ENCODE peak calls at places on chromosomes 7 and 10, in nine cellular contexts. One of them, this sample, is unnamed.

GRCh38 chr10:35890970-35891330 is 248.9 kb upstream of the FZD8 start:
- DNase-seq in cardiac fibroblast: no peak
- DNase-seq in stimulated activated CD4-positive, alpha-beta T cell treated with anti-CD3 and anti-CD28 coated beads, Interleukin-15, amount 100 ng/mL, for 1 hour: no peak
- DNase-seq in NCI-H2029 treated with DMSO at 0.1 percent for 48 hours: no peak
- DNase-seq in HFFc6: no peak
- DNase-seq in GM23248: no peak
- DNase-seq in Caki2: no peak
- DNase-seq in LoVo: no peak
- DNase-seq in activated naive CD8-positive, alpha-beta T cell treated with anti-CD3 and anti-CD28 coated beads for 36 hours: no peak
- DNase-seq in this sample: no peak

GRCh38 chr10:91295346-91295745 is 74.9 kb downstream of the PCGF5 start:
- DNase-seq in GM23248: no peak
- DNase-seq in cardiac fibroblast: no peak
- DNase-seq in activated naive CD8-positive, alpha-beta T cell treated with anti-CD3 and anti-CD28 coated beads for 36 hours: no peak
- DNase-seq in stimulated activated CD4-positive, alpha-beta T cell treated with anti-CD3 and anti-CD28 coated beads, Interleukin-15, amount 100 ng/mL, for 1 hour: no peak
- DNase-seq in HFFc6: no peak
- DNase-seq in LoVo: no peak
- DNase-seq in Caki2: no peak
- DNase-seq in NCI-H2029 treated with DMSO at 0.1 percent for 48 hours: no peak
- DNase-seq in this sample: no peak

GRCh38 chr7:80922254-80923049 is 3.6 kb upstream of the SEMA3C start:
- DNase-seq in GM23248: no peak
- DNase-seq in activated naive CD8-positive, alpha-beta T cell treated with anti-CD3 and anti-CD28 coated beads for 36 hours: no peak
- DNase-seq in LoVo: no peak
- DNase-seq in cardiac fibroblast: no peak
- DNase-seq in stimulated activated CD4-positive, alpha-beta T cell treated with anti-CD3 and anti-CD28 coated beads, Interleukin-15, amount 100 ng/mL, for 1 hour: no peak
- DNase-seq in HFFc6: no peak
- DNase-seq in Caki2: no peak
- DNase-seq in NCI-H2029 treated with DMSO at 0.1 percent for 48 hours: no peak
- DNase-seq in this sample: no peak

GRCh38 chr10:78754269-78755074 is 314.3 kb upstream of the ZMIZ1 start:
- DNase-seq in LoVo: no peak
- DNase-seq in activated naive CD8-positive, alpha-beta T cell treated with anti-CD3 and anti-CD28 coated beads for 36 hours: no peak
- DNase-seq in HFFc6: peak
- DNase-seq in stimulated activated CD4-positive, alpha-beta T cell treated with anti-CD3 and anti-CD28 coated beads, Interleukin-15, amount 100 ng/mL, for 1 hour: no peak
- DNase-seq in NCI-H2029 treated with DMSO at 0.1 percent for 48 hours: no peak
- DNase-seq in Caki2: no peak
- DNase-seq in cardiac fibroblast: peak
- DNase-seq in GM23248: peak
- DNase-seq in this sample: peak

GRCh38 chr7:121810831-121811494 is 62.0 kb upstream of the PTPRZ1 start:
- DNase-seq in HFFc6: no peak
- DNase-seq in NCI-H2029 treated with DMSO at 0.1 percent for 48 hours: no peak
- DNase-seq in cardiac fibroblast: no peak
- DNase-seq in GM23248: no peak
- DNase-seq in stimulated activated CD4-positive, alpha-beta T cell treated with anti-CD3 and anti-CD28 coated beads, Interleukin-15, amount 100 ng/mL, for 1 hour: no peak
- DNase-seq in LoVo: no peak
- DNase-seq in Caki2: no peak
- DNase-seq in activated naive CD8-positive, alpha-beta T cell treated with anti-CD3 and anti-CD28 coated beads for 36 hours: no peak
- DNase-seq in this sample: no peak

GRCh38 chr7:129767120-129768011 is 155.8 kb downstream of the NRF1 start:
- DNase-seq in cardiac fibroblast: no peak
- DNase-seq in stimulated activated CD4-positive, alpha-beta T cell treated with anti-CD3 and anti-CD28 coated beads, Interleukin-15, amount 100 ng/mL, for 1 hour: no peak
- DNase-seq in LoVo: no peak
- DNase-seq in HFFc6: no peak
- DNase-seq in Caki2: no peak
- DNase-seq in activated naive CD8-positive, alpha-beta T cell treated with anti-CD3 and anti-CD28 coated beads for 36 hours: no peak
- DNase-seq in NCI-H2029 treated with DMSO at 0.1 percent for 48 hours: no peak
- DNase-seq in GM23248: no peak
- DNase-seq in this sample: no peak

GRCh38 chr10:35346248-35346647 is 9.9 kb downstream of the CCNY start:
- DNase-seq in GM23248: no peak
- DNase-seq in HFFc6: no peak
- DNase-seq in cardiac fibroblast: no peak
- DNase-seq in Caki2: no peak
- DNase-seq in activated naive CD8-positive, alpha-beta T cell treated with anti-CD3 and anti-CD28 coated beads for 36 hours: no peak
- DNase-seq in stimulated activated CD4-positive, alpha-beta T cell treated with anti-CD3 and anti-CD28 coated beads, Interleukin-15, amount 100 ng/mL, for 1 hour: no peak
- DNase-seq in NCI-H2029 treated with DMSO at 0.1 percent for 48 hours: no peak
- DNase-seq in LoVo: no peak
- DNase-seq in this sample: no peak

GRCh38 chr7:140084972-140085371 is 22.2 kb upstream of the PARP12 start:
- DNase-seq in GM23248: no peak
- DNase-seq in HFFc6: no peak
- DNase-seq in stimulated activated CD4-positive, alpha-beta T cell treated with anti-CD3 and anti-CD28 coated beads, Interleukin-15, amount 100 ng/mL, for 1 hour: no peak
- DNase-seq in NCI-H2029 treated with DMSO at 0.1 percent for 48 hours: no peak
- DNase-seq in Caki2: no peak
- DNase-seq in cardiac fibroblast: no peak
- DNase-seq in activated naive CD8-positive, alpha-beta T cell treated with anti-CD3 and anti-CD28 coated beads for 36 hours: peak
- DNase-seq in LoVo: no peak
- DNase-seq in this sample: no peak

GRCh38 chr7:135980665-135981180 is 3.6 kb upstream of the MTPN start:
- DNase-seq in activated naive CD8-positive, alpha-beta T cell treated with anti-CD3 and anti-CD28 coated beads for 36 hours: peak
- DNase-seq in stimulated activated CD4-positive, alpha-beta T cell treated with anti-CD3 and anti-CD28 coated beads, Interleukin-15, amount 100 ng/mL, for 1 hour: no peak
- DNase-seq in NCI-H2029 treated with DMSO at 0.1 percent for 48 hours: no peak
- DNase-seq in LoVo: peak
- DNase-seq in GM23248: peak
- DNase-seq in HFFc6: peak
- DNase-seq in cardiac fibroblast: peak
- DNase-seq in Caki2: peak
- DNase-seq in this sample: peak

GRCh38 chr7:151088856-151089699 is 2.8 kb downstream of the AGAP3 start:
- DNase-seq in activated naive CD8-positive, alpha-beta T cell treated with anti-CD3 and anti-CD28 coated beads for 36 hours: no peak
- DNase-seq in LoVo: no peak
- DNase-seq in cardiac fibroblast: peak
- DNase-seq in Caki2: no peak
- DNase-seq in GM23248: peak
- DNase-seq in stimulated activated CD4-positive, alpha-beta T cell treated with anti-CD3 and anti-CD28 coated beads, Interleukin-15, amount 100 ng/mL, for 1 hour: no peak
- DNase-seq in HFFc6: peak
- DNase-seq in NCI-H2029 treated with DMSO at 0.1 percent for 48 hours: no peak
- DNase-seq in this sample: peak

GRCh38 chr7:82472966-82473365 is 29.4 kb upstream of the CACNA2D1 start:
- DNase-seq in NCI-H2029 treated with DMSO at 0.1 percent for 48 hours: no peak
- DNase-seq in activated naive CD8-positive, alpha-beta T cell treated with anti-CD3 and anti-CD28 coated beads for 36 hours: no peak
- DNase-seq in HFFc6: no peak
- DNase-seq in Caki2: no peak
- DNase-seq in LoVo: no peak
- DNase-seq in stimulated activated CD4-positive, alpha-beta T cell treated with anti-CD3 and anti-CD28 coated beads, Interleukin-15, amount 100 ng/mL, for 1 hour: no peak
- DNase-seq in GM23248: peak
- DNase-seq in cardiac fibroblast: no peak
- DNase-seq in this sample: no peak